ENCODE peak calls at places on chromosomes 16 and 17, in ten cellular contexts. F is PC-3, X is neuronal stem cell, E is heart left ventricle, H is DND-41, Q is A549, L is RWPE2, T is esophagus squamous epithelium, N is right lobe of liver, I is HCT116. A is an unnamed sample.

GRCh38 chr17:42163113-42163512 is 8.3 kb upstream of the RAB5C start:
- DNase-seq in F (no peak), X (no peak), E (no peak), H (peak; percentile 38), Q (peak; percentile 53), L (no peak), T (no peak), N (no peak), I (peak; percentile 18), A (no peak)

GRCh38 chr16:26594666-26595065 is 472.1 kb upstream of the C16orf82 start:
- DNase-seq in F (no peak), X (no peak), E (no peak), H (no peak), Q (no peak), L (no peak), T (no peak), N (no peak), I (no peak), A (no peak)

GRCh38 chr16:87560428-87561199 is 41.7 kb upstream of the JPH3 start:
- DNase-seq in F (peak; percentile 65), X (no peak), E (peak; percentile 33), H (peak; percentile 39), Q (peak; percentile 83), L (no peak), T (no peak), N (no peak), I (peak; percentile 93), A (no peak)

GRCh38 chr17:40319651-40320550 is 10.9 kb downstream of the RARA start:
- DNase-seq in F (no peak), X (no peak), E (no peak), H (peak; percentile 48), Q (no peak), L (peak; percentile 64), T (no peak), N (peak; percentile 75), I (no peak), A (peak; percentile 62)

GRCh38 chr17:38872671-38873385 is 3.0 kb downstream of the LASP1 start:
- DNase-seq in F (no peak), X (no peak), E (no peak), H (no peak), Q (peak; percentile 61), L (no peak), T (no peak), N (peak; percentile 62), I (no peak), A (no peak)

GRCh38 chr16:2498531-2499253 is 15.1 kb upstream of the ATP6V0C start:
- DNase-seq in F (no peak), X (no peak), E (no peak), H (no peak), Q (no peak), L (no peak), T (no peak), N (peak; percentile 64), I (no peak), A (no peak)

GRCh38 chr17:75313941-75314550 is 24.8 kb upstream of the SLC25A19 start:
- DNase-seq in F (no peak), X (no peak), E (no peak), H (no peak), Q (no peak), L (no peak), T (no peak), N (no peak), I (no peak), A (no peak)

GRCh38 chr17:2084129-2084765 is 29.3 kb downstream of the HIC1 start:
- DNase-seq in F (peak; percentile 67), X (no peak), E (peak; percentile 77), H (no peak), Q (peak; percentile 71), L (no peak), T (no peak), N (no peak), I (no peak), A (no peak)

GRCh38 chr17:73010414-73010813 is 82.1 kb downstream of the SLC39A11 start:
- DNase-seq in F (no peak), X (no peak), E (no peak), H (no peak), Q (no peak), L (no peak), T (no peak), N (no peak), I (no peak), A (no peak)

GRCh38 chr17:77889135-77889505 is 69.4 kb upstream of the TNRC6C start:
- DNase-seq in F (no peak), X (no peak), E (no peak), H (no peak), Q (no peak), L (peak; percentile 11), T (no peak), N (no peak), I (no peak), A (no peak)

GRCh38 chr17:7989781-7990655 is 12.4 kb upstream of the GUCY2D start:
- DNase-seq in F (peak; percentile 80), X (peak; percentile 82), E (peak; percentile 83), H (peak; percentile 88), Q (peak; percentile 88), L (peak; percentile 72), T (peak; percentile 23), N (peak; percentile 85), I (peak; percentile 63), A (peak; percentile 97)

GRCh38 chr17:61129232-61129631 is 270.4 kb upstream of the TBX2 start:
- DNase-seq in F (no peak), X (no peak), E (no peak), H (no peak), Q (no peak), L (no peak), T (no peak), N (no peak), I (no peak), A (no peak)

GRCh38 chr17:2483084-2483483 is 28.6 kb downstream of the METTL16 start:
- DNase-seq in F (no peak), X (no peak), E (no peak), H (no peak), Q (no peak), L (no peak), T (no peak), N (no peak), I (no peak), A (no peak)

GRCh38 chr16:89233678-89234490 is 16.4 kb downstream of the ZNF778 start:
- DNase-seq in F (no peak), X (no peak), E (no peak), H (no peak), Q (no peak), L (no peak), T (no peak), N (no peak), I (no peak), A (no peak)

GRCh38 chr16:81652798-81653505 is 126.1 kb upstream of the PLCG2 start:
- DNase-seq in F (no peak), X (no peak), E (no peak), H (no peak), Q (no peak), L (no peak), T (no peak), N (no peak), I (no peak), A (no peak)

GRCh38 chr16:87375426-87376135 is 8.0 kb downstream of the FBXO31 start:
- DNase-seq in F (no peak), X (no peak), E (no peak), H (no peak), Q (no peak), L (no peak), T (no peak), N (peak; percentile 62), I (no peak), A (no peak)

GRCh38 chr17:47866941-47867340 is 16.0 kb upstream of the SP6 start:
- DNase-seq in F (no peak), X (no peak), E (no peak), H (no peak), Q (no peak), L (no peak), T (no peak), N (peak; percentile 31), I (no peak), A (no peak)

GRCh38 chr16:14284930-14285541 is 213.9 kb downstream of the MRTFB start:
- DNase-seq in F (peak; percentile 60), X (no peak), E (no peak), H (no peak), Q (peak; percentile 82), L (no peak), T (no peak), N (peak; percentile 74), I (peak; percentile 63), A (no peak)

DNA sequence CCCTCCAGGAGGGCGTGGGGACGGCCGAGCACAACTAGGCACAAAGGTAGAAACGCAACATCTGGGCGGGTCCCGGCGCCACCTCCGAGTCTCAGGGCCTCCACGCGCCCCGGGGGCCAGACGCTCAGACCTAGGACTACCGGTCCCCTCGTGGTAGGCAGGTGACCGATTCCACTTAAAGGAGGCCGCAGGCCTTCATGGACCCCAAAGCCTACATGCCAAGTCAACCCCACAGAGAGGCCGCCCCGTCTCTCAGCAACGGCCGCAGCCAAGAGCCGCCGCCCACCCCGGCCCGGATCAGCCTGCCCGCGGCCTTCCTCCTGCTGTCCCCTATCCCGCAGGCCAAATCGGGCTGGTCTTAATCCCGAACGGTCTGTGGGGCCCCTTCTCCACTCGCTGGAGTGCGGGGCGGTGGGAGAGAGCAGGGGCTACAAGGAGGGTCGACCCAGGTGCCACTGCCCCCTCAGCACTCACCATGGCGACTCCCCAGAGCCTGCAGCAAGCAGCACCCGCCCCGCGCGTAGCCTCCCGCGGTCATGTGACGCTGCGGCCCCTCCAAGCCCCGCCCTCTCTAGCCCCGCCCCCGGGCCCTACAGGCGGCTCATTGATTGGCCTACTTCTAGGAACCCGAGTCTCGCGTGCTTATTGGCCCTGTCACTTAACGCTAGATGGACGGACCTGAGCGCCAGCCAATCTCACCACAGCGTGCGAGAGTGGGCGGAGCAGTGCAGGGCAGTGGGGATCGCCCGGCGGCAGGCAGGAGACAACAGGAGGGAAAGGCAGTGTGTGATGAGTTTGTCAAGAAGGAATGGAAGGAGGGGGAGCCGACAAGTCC is at the start of gene VPS35:
- DNase-seq in F (peak; percentile 93), X (peak; percentile 99), E (peak; percentile 100), H (peak; percentile 99), Q (peak; percentile 99), L (peak; percentile 99), T (peak; percentile 98), N (peak; percentile 100), I (peak; percentile 97), A (peak; percentile 99)
- H3K4me1 ChIP-seq in F (peaks cover 23% of the 10 kb centered on the region), X (peaks cover 11% of the 10 kb centered on the region), E (peaks cover 46% of the 10 kb centered on the region), H (peaks cover 51% of the 10 kb centered on the region), Q (peaks cover 37% of the 10 kb centered on the region), L (peaks cover 28% of the 10 kb centered on the region), T (peaks cover 58% of the 10 kb centered on the region), N (peaks cover 22% of the 10 kb centered on the region), I (peaks cover 23% of the 10 kb centered on the region), A (peaks cover 16% of the 10 kb centered on the region)

GRCh38 chr17:6756425-6757012 is 673 bp downstream of the XAF1 start:
- DNase-seq in F (no peak), X (no peak), E (no peak), H (peak; percentile 33), Q (no peak), L (no peak), T (no peak), N (no peak), I (no peak), A (no peak)
- H3K4me3 ChIP-seq in F (no peak overlapping the region), X (no peak overlapping the region), E (peak overlapping the region; percentile 91), H (peak overlapping the region; percentile 75), Q (no peak overlapping the region), L (peak overlapping the region; percentile 17), T (peak overlapping the region; percentile 78), N (peak overlapping the region; percentile 70), I (no peak overlapping the region), A (peak overlapping the region; percentile 90)

GRCh38 chr17:76415786-76416185 is 31.4 kb downstream of the SPHK1 start:
- DNase-seq in F (no peak), X (no peak), E (no peak), H (no peak), Q (no peak), L (no peak), T (no peak), N (no peak), I (no peak), A (no peak)
- H3K4me1 ChIP-seq in F (no peaks in the 10 kb centered on the region), X (peaks cover 13% of the 10 kb centered on the region), E (peaks cover 65% of the 10 kb centered on the region), H (no peaks in the 10 kb centered on the region), Q (no peaks in the 10 kb centered on the region), L (no peaks in the 10 kb centered on the region), T (peaks cover 22% of the 10 kb centered on the region), N (no peaks in the 10 kb centered on the region), I (no peaks in the 10 kb centered on the region), A (no peaks in the 10 kb centered on the region)

GRCh38 chr16:58024673-58025350 is 742 bp upstream of the MMP15 start:
- DNase-seq in F (no peak), X (no peak), E (no peak), H (no peak), Q (peak; percentile 25), L (no peak), T (no peak), N (peak; percentile 95), I (peak; percentile 56), A (no peak)
- H3K4me3 ChIP-seq in F (peak overlapping the region; percentile 69), X (peak overlapping the region; percentile 84), E (peak overlapping the region; percentile 91), H (peak overlapping the region; percentile 62), Q (peak overlapping the region; percentile 80), L (peak overlapping the region; percentile 79), T (peak overlapping the region; percentile 79), N (peak overlapping the region; percentile 93), I (peak overlapping the region; percentile 94), A (peak overlapping the region; percentile 78)

A was measured in naive thymus-derived CD4-positive, alpha-beta T cell.